ENCODE peak calls at places on chromosomes 13 and 19, in nine cellular contexts. P is GM12865; V is activated CD4-positive, alpha-beta memory T cell treated with anti-CD3 and anti-CD28 coated beads for 36 hours; I is C1 segment of cervical spinal cord; X is HS-5; Z is AG09319; L is choroid plexus epithelial cell; K is body of pancreas; A is GM04503. U is an unnamed sample.

GRCh38 chr19:6720369-6721112 is at the start of gene C3:
- DNase-seq in V (no peak), K (peak; percentile 88), I (no peak), L (peak; percentile 45), X (no peak), A (peak; percentile 63), P (no peak), Z (peak; percentile 49), U (peak; percentile 87)

GRCh38 chr13:23915308-23915707 is 18.0 kb upstream of the C1QTNF9B start:
- DNase-seq in I (no peak), X (no peak), A (no peak), K (no peak), L (no peak), P (no peak), V (no peak), Z (no peak), U (no peak)

GRCh38 chr13:71877280-71877653 is 10.3 kb upstream of the DACH1 start:
- DNase-seq in P (no peak), L (no peak), A (no peak), I (no peak), K (no peak), V (no peak), Z (no peak), X (no peak), U (no peak)

GRCh38 chr19:11152318-11153062 is 3.1 kb downstream of the SPC24 start:
- DNase-seq in A (no peak), Z (no peak), K (peak; percentile 91), V (no peak), X (peak; percentile 65), I (no peak), L (peak; percentile 90), P (no peak), U (peak; percentile 87)

GRCh38 chr13:75764251-75764650 is 128.1 kb downstream of the LMO7 start:
- DNase-seq in Z (no peak), A (no peak), V (no peak), I (no peak), P (no peak), L (no peak), K (no peak), X (no peak), U (no peak)

GRCh38 chr13:106568225-106569003 is 477 bp upstream of the ARGLU1 start:
- DNase-seq in Z (no peak), I (no peak), A (peak; percentile 53), X (no peak), P (peak; percentile 19), L (no peak), K (no peak), V (no peak), U (no peak)

GRCh38 chr13:38045278-38046048 is 175.9 kb upstream of the TRPC4 start:
- DNase-seq in Z (no peak), A (no peak), L (peak; percentile 79), P (peak; percentile 13), I (no peak), V (no peak), K (no peak), X (peak; percentile 11), U (peak; percentile 59)

GRCh38 chr19:9673912-9674668 is 810 bp downstream of the ZNF562 start:
- DNase-seq in X (peak; percentile 5), V (peak; percentile 51), K (no peak), I (no peak), A (no peak), Z (no peak), P (peak; percentile 11), L (peak; percentile 2), U (peak; percentile 18)

GRCh38 chr19:31263317-31263716 is 85.9 kb downstream of the TSHZ3 start:
- DNase-seq in A (no peak), X (no peak), Z (no peak), V (no peak), L (no peak), P (no peak), I (no peak), K (no peak), U (no peak)

GRCh38 chr19:34145741-34146202 is 26.5 kb upstream of the LSM14A start:
- DNase-seq in V (peak; percentile 66), I (no peak), L (peak; percentile 73), Z (no peak), A (no peak), X (peak; percentile 9), K (peak; percentile 47), P (peak; percentile 68), U (peak; percentile 40)

GRCh38 chr13:99151516-99151915 is 49.1 kb upstream of the UBAC2 start:
- DNase-seq in A (peak; percentile 27), L (peak; percentile 50), V (peak; percentile 50), Z (no peak), I (no peak), X (peak; percentile 15), K (no peak), P (peak; percentile 53), U (peak; percentile 86)

U was measured in iris pigment epithelial cell.